ENCODE peak calls at places on chromosomes 6 and 20, in four cellular contexts. One of them, this sample, is unnamed.

GRCh38 chr6:144190593-144190992 is 40.3 kb downstream of the STX11 start:
- DNase-seq in SK-N-SH: no peak
- DNase-seq in HCT116: no peak
- DNase-seq in H1: no peak
- DNase-seq in this sample: no peak

GRCh38 chr20:10461495-10461894 is 26.4 kb downstream of the SLX4IP start:
- DNase-seq in SK-N-SH: no peak
- DNase-seq in HCT116: no peak
- DNase-seq in H1: no peak
- DNase-seq in this sample: no peak

GRCh38 chr6:126444874-126445273 is 105.0 kb downstream of the CENPW start:
- DNase-seq in SK-N-SH: no peak
- DNase-seq in HCT116: no peak
- DNase-seq in H1: no peak
- DNase-seq in this sample: no peak

GRCh38 chr6:7566031-7566556 is 23.9 kb upstream of the SNRNP48 start:
- DNase-seq in SK-N-SH: no peak
- DNase-seq in HCT116: no peak
- DNase-seq in H1: no peak
- DNase-seq in this sample: no peak

GRCh38 chr20:3209946-3210317 is 634 bp downstream of the ITPA start:
- DNase-seq in SK-N-SH: no peak
- DNase-seq in HCT116: no peak
- DNase-seq in H1: no peak
- DNase-seq in this sample: no peak

GRCh38 chr20:33099842-33100538 is 20.5 kb downstream of the BPIFB4 start:
- DNase-seq in SK-N-SH: no peak
- DNase-seq in HCT116: no peak
- DNase-seq in H1: no peak
- DNase-seq in this sample: no peak

GRCh38 chr6:7034055-7034454 is 73.7 kb upstream of the RREB1 start:
- DNase-seq in SK-N-SH: no peak
- DNase-seq in HCT116: no peak
- DNase-seq in H1: no peak
- DNase-seq in this sample: no peak

GRCh38 chr6:138719011-138719635 is 54.4 kb upstream of the CCDC28A start:
- DNase-seq in SK-N-SH: no peak
- DNase-seq in HCT116: no peak
- DNase-seq in H1: no peak
- DNase-seq in this sample: no peak

GRCh38 chr6:31815025-31815838 is at the start of the genes HSPA1A and HSPA1L:
- DNase-seq in SK-N-SH: peak
- DNase-seq in HCT116: no peak
- DNase-seq in H1: peak
- DNase-seq in this sample: peak

GRCh38 chr6:157273756-157274088 is 49.6 kb downstream of the TMEM242 start:
- DNase-seq in SK-N-SH: peak
- DNase-seq in HCT116: peak
- DNase-seq in H1: no peak
- DNase-seq in this sample: peak

GRCh38 chr6:23547851-23548250 is 578.2 kb upstream of the NRSN1 start:
- DNase-seq in SK-N-SH: no peak
- DNase-seq in HCT116: no peak
- DNase-seq in H1: no peak
- DNase-seq in this sample: peak

GRCh38 chr6:141653590-141653989 is 479.1 kb upstream of the GJE1 start:
- DNase-seq in SK-N-SH: no peak
- DNase-seq in HCT116: no peak
- DNase-seq in H1: no peak
- DNase-seq in this sample: peak

GRCh38 chr20:62214067-62214466 is 6.0 kb downstream of the HRH3 start:
- DNase-seq in SK-N-SH: no peak
- DNase-seq in HCT116: no peak
- DNase-seq in H1: no peak
- DNase-seq in this sample: peak

GRCh38 chr20:43946659-43947315 is 32.1 kb downstream of the TOX2 start:
- DNase-seq in SK-N-SH: no peak
- DNase-seq in HCT116: no peak
- DNase-seq in H1: no peak
- DNase-seq in this sample: no peak

GRCh38 chr6:95095271-95095670 is 482.1 kb upstream of the MANEA start:
- DNase-seq in SK-N-SH: no peak
- DNase-seq in HCT116: no peak
- DNase-seq in H1: no peak
- DNase-seq in this sample: no peak

GRCh38 chr6:16305246-16305725 is 66.9 kb downstream of the GMPR start:
- DNase-seq in SK-N-SH: no peak
- DNase-seq in HCT116: no peak
- DNase-seq in H1: no peak
- DNase-seq in this sample: no peak

GRCh38 chr20:48175261-48175660 is 390.0 kb upstream of the SULF2 start:
- DNase-seq in SK-N-SH: no peak
- DNase-seq in HCT116: no peak
- DNase-seq in H1: no peak
- DNase-seq in this sample: no peak

GRCh38 chr20:10414982-10415650 is 18.9 kb downstream of the MKKS start:
- DNase-seq in SK-N-SH: no peak
- DNase-seq in HCT116: no peak
- DNase-seq in H1: no peak
- DNase-seq in this sample: no peak

GRCh38 chr6:114523508-114523907 is 180.7 kb upstream of the HS3ST5 start:
- DNase-seq in SK-N-SH: no peak
- DNase-seq in HCT116: no peak
- DNase-seq in H1: no peak
- DNase-seq in this sample: no peak

GRCh38 chr6:123509112-123509511 is 127.6 kb downstream of the TRDN start:
- DNase-seq in SK-N-SH: no peak
- DNase-seq in HCT116: no peak
- DNase-seq in H1: no peak
- DNase-seq in this sample: no peak

GRCh38 chr6:161922631-161923119 is 648.8 kb upstream of the AGPAT4 start:
- DNase-seq in SK-N-SH: peak
- DNase-seq in HCT116: peak
- DNase-seq in H1: no peak
- DNase-seq in this sample: peak

GRCh38 chr6:39923394-39923793 is 10.9 kb downstream of the MOCS1 start:
- DNase-seq in SK-N-SH: peak
- DNase-seq in HCT116: no peak
- DNase-seq in H1: no peak
- DNase-seq in this sample: peak

GRCh38 chr6:108732101-108732870 is 115.9 kb upstream of the ARMC2 start:
- DNase-seq in SK-N-SH: no peak
- DNase-seq in HCT116: peak
- DNase-seq in H1: no peak
- DNase-seq in this sample: no peak

GRCh38 chr6:167151648-167152047 is 6.1 kb downstream of the GPR31 start:
- DNase-seq in SK-N-SH: no peak
- DNase-seq in HCT116: no peak
- DNase-seq in H1: no peak
- DNase-seq in this sample: no peak

GRCh38 chr6:130928993-130929678 is 101.9 kb downstream of the SMLR1 start:
- DNase-seq in SK-N-SH: no peak
- DNase-seq in HCT116: no peak
- DNase-seq in H1: no peak
- DNase-seq in this sample: no peak

GRCh38 chr6:169008641-169009040 is 245.0 kb downstream of the THBS2 start:
- DNase-seq in SK-N-SH: no peak
- DNase-seq in HCT116: no peak
- DNase-seq in H1: no peak
- DNase-seq in this sample: peak
- TF ChIP-seq JUND in SK-N-SH: no peak
- TF ChIP-seq JUND in HCT116: no peak
- TF ChIP-seq JUND in H1: no peak
- TF ChIP-seq JUND in this sample: no peak

DNA sequence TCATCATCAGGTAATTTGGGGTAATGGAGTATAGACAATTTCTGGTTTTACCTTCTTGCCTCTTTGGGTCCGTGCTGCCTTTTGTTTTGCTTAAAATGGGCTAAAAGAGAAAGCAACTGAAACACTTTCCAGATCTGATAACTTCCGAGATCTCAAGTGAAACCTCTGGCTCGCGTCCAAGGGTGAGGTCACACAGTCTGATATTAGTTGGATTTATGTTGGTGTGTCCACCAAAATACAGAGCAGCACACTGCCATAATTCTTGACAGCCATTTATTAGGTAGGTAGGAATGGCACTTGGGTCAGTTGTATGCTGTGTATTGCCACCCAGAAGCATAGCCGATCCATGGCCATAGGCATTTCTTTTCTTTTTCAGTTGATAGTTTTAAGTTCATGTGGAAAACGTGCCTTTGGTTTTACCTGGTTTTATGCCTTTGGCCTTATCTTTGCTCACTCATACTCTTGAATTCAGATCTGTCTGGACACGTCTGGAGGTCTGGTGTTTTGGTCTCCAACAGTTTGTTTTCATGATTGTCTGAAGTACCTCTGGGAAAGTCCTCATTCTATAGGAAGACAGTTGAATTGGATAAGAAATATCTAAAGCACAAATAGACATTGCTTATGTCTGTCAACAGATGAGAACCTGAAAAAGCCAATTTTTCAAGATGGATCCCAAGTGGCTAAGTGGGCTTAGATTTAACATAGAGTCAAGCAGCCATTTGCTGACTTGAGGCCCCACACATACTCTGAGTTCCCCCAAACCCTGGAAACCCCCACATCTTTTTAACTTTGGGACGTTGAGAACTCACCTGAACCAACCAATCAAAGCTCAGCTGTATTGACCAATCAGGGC is 320.8 kb downstream of the SOX4 start:
- DNase-seq in SK-N-SH: peak
- DNase-seq in HCT116: no peak
- DNase-seq in H1: no peak
- DNase-seq in this sample: no peak
- TF ChIP-seq JUND in SK-N-SH: no peak
- TF ChIP-seq JUND in HCT116: no peak
- TF ChIP-seq JUND in H1: no peak
- TF ChIP-seq JUND in this sample: no peak

DNA sequence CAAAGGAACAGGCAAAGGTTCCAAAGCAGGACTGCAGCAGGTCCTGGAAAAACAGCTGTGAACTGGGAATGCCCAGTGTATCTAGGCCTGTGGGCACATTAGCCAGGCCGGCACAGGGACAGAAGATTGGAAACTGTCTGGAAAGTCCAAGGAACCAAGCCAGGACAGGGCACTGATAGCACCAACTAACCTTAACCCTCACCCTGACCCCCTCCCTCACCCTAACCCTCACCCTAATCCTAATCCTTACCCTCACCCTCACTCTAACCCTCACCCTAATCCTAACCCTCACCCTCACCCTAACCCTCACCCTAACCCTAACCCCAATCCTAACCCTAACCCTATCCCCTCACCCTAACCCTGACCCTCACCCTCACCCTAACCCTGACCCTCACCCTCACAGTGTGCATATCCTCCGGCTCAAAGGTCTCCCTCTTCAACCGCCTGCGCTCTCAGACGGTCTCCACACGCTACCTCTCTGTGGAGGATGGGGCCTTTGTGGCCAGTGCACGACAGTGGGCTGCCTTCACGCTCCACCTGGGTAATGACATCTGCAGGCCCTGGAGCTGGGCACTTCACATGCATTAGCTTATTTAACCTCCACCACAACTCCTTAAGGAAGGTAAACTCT is 5.1 kb upstream of the MATN4 start:
- DNase-seq in SK-N-SH: no peak
- DNase-seq in HCT116: no peak
- DNase-seq in H1: no peak
- DNase-seq in this sample: no peak
- TF ChIP-seq JUND in SK-N-SH: no peak
- TF ChIP-seq JUND in HCT116: no peak
- TF ChIP-seq JUND in H1: no peak
- TF ChIP-seq JUND in this sample: no peak

GRCh38 chr20:57264908-57265648 is 1.4 kb downstream of the BMP7 start:
- DNase-seq in SK-N-SH: peak
- DNase-seq in HCT116: no peak
- DNase-seq in H1: peak
- DNase-seq in this sample: no peak

GRCh38 chr20:57264151-57264792 is 2.2 kb downstream of the BMP7 start:
- DNase-seq in SK-N-SH: no peak
- DNase-seq in HCT116: no peak
- DNase-seq in H1: no peak
- DNase-seq in this sample: peak

GRCh38 chr20:57266251-57267157 is at the start of gene BMP7:
- DNase-seq in SK-N-SH: peak
- DNase-seq in HCT116: no peak
- DNase-seq in H1: peak
- DNase-seq in this sample: peak

GRCh38 chr20:57267158-57267821 is 849 bp upstream of the BMP7 start:
- DNase-seq in SK-N-SH: no peak
- DNase-seq in HCT116: no peak
- DNase-seq in H1: no peak
- DNase-seq in this sample: no peak

GRCh38 chr20:57265649-57266250 is 691 bp downstream of the BMP7 start:
- DNase-seq in SK-N-SH: peak
- DNase-seq in HCT116: no peak
- DNase-seq in H1: peak
- DNase-seq in this sample: peak
- TF ChIP-seq JUND in SK-N-SH: no peak
- TF ChIP-seq JUND in HCT116: no peak
- TF ChIP-seq JUND in H1: no peak
- TF ChIP-seq JUND in this sample: no peak

GRCh38 chr6:14239097-14239496 is 121.5 kb downstream of the CD83 start:
- DNase-seq in SK-N-SH: no peak
- DNase-seq in HCT116: no peak
- DNase-seq in H1: no peak
- DNase-seq in this sample: no peak
- TF ChIP-seq JUND in SK-N-SH: no peak
- TF ChIP-seq JUND in HCT116: no peak
- TF ChIP-seq JUND in H1: no peak
- TF ChIP-seq JUND in this sample: no peak

DNA sequence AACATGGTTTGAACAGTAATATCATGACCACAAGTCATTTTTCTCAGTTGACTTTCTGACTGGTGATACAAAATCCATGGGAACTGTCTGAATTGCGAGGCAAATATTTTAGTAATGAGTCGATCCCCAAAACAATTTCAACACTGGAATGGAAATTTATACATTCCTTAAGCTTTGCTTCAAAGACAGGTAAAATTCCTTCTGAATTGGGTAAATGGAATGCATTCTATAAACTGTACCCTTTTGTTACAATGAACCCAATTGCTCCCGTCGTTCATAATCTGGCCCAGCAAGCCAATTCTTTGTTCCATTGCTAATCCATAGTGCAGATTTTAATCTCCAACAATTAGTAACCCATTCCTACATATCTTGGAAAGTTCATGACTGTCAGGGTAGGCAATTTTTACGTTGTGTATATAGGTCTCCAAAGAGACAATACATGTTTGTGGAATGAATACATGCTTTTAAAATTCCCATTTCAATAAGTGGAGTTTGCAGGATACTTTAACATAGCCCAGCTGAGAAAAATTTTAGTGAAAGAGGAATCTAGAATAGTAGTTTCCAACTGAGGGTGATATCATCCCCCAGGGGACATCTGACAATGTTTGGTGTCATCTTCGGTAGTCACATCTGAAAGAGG is 32.7 kb downstream of the CYP24A1 start:
- DNase-seq in SK-N-SH: no peak
- DNase-seq in HCT116: no peak
- DNase-seq in H1: no peak
- DNase-seq in this sample: no peak
- TF ChIP-seq JUND in SK-N-SH: peak
- TF ChIP-seq JUND in HCT116: peak
- TF ChIP-seq JUND in H1: no peak
- TF ChIP-seq JUND in this sample: no peak

This sample was measured in T47D.